ENCODE peak calls at places on chromosomes 7 and 10, in ten cellular contexts. N, P, D, T, S, X, H, L, Z and K are unnamed samples.

GRCh38 chr10:59585046-59585700 is 124.5 kb downstream of the SLC16A9 start:
- DNase-seq in D (no peak), Z (peak), S (no peak), N (no peak), T (peak), H (no peak), L (no peak), X (peak), P (no peak), K (no peak)

GRCh38 chr10:51103818-51104217 is 29.5 kb downstream of the PRKG1 start:
- DNase-seq in T (no peak), N (no peak), D (no peak), X (no peak), P (no peak), L (peak), H (no peak), S (no peak), Z (no peak), K (peak)

GRCh38 chr10:112827091-112827490 is 123.0 kb upstream of the TCF7L2 start:
- DNase-seq in T (no peak), H (no peak), X (no peak), L (no peak), N (no peak), P (no peak), D (no peak), S (no peak), Z (no peak), K (no peak)

GRCh38 chr10:15784662-15785300 is 65.1 kb upstream of the ITGA8 start:
- DNase-seq in N (no peak), H (no peak), S (no peak), T (no peak), P (no peak), L (peak), X (no peak), Z (peak), D (no peak), K (peak)

GRCh38 chr10:129945941-129946760 is 17.9 kb downstream of the EBF3 start:
- DNase-seq in L (peak), T (no peak), D (no peak), S (peak), X (no peak), N (no peak), H (peak), Z (no peak), P (peak), K (no peak)

GRCh38 chr7:151087247-151088018 is 1.2 kb downstream of the AGAP3 start:
- DNase-seq in L (peak), P (peak), T (no peak), Z (peak), H (peak), S (peak), N (peak), D (no peak), X (peak), K (peak)

GRCh38 chr7:90211391-90212148 is at the start of gene STEAP2:
- DNase-seq in S (peak), H (peak), D (peak), X (peak), L (peak), N (peak), P (peak), T (peak), Z (peak), K (peak)

GRCh38 chr10:131226831-131227740 is 84.4 kb downstream of the TCERG1L start:
- DNase-seq in H (no peak), S (no peak), D (no peak), L (no peak), X (no peak), N (no peak), T (no peak), Z (no peak), P (no peak), K (no peak)

GRCh38 chr7:115953554-115954248 is 76.9 kb downstream of the TFEC start:
- DNase-seq in T (peak), H (no peak), P (no peak), D (no peak), N (no peak), S (no peak), X (no peak), Z (no peak), L (no peak), K (no peak)

GRCh38 chr7:138979988-138980574 is 1.1 kb downstream of the KIAA1549 start:
- DNase-seq in N (no peak), T (no peak), S (no peak), L (no peak), H (no peak), X (peak), P (no peak), Z (peak), D (no peak), K (no peak)

GRCh38 chr7:42186181-42186580 is 50.8 kb downstream of the GLI3 start:
- DNase-seq in L (no peak), X (no peak), S (no peak), P (no peak), N (peak), H (no peak), Z (no peak), T (no peak), D (no peak), K (no peak)
- TF ChIP-seq CTCF in L (peak), X (peak), S (peak), P (peak), N (peak), H (no peak), Z (peak), T (peak), D (peak), K (peak)

GRCh38 chr10:63554666-63555065 is 33.5 kb downstream of the REEP3 start:
- DNase-seq in H (no peak), X (peak), P (no peak), Z (peak), D (no peak), N (peak), T (no peak), L (peak), S (no peak), K (peak)
- H3K4me3 ChIP-seq in H (no peak), X (no peak), P (no peak), Z (no peak), D (no peak), N (no peak), T (no peak), L (no peak), S (no peak), K (no peak)

DNA sequence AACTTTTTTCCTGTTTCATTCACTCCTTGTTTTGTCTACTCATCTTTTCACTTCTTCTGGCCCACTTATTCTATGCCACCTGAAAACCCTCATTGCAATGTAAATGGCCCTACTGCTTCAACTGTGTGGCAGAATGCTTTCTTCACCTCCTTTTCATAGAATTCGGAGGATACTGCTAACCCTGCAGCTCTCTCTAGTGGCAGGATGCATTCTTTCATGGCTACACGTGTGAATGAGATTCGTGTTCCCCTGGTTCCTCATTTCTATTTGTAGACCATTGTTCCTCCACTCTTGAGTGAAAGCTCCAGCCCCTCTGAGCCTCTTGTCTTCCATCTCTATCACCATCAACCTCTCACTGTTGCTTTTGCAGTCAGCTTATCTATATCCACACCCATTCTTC is 20.9 kb upstream of the CYP26C1 start:
- DNase-seq in H (no peak), N (peak), X (peak), P (no peak), D (no peak), L (peak), Z (peak), T (no peak), S (no peak), K (peak)
- TF ChIP-seq CTCF in H (no peak), N (peak), X (peak), P (peak), D (peak), L (peak), Z (peak), T (peak), S (peak), K (peak)

GRCh38 chr7:8490391-8490790 is 57.0 kb downstream of the NXPH1 start:
- DNase-seq in N (no peak), S (no peak), L (no peak), H (no peak), Z (no peak), D (no peak), P (no peak), T (no peak), X (no peak), K (no peak)

DNA sequence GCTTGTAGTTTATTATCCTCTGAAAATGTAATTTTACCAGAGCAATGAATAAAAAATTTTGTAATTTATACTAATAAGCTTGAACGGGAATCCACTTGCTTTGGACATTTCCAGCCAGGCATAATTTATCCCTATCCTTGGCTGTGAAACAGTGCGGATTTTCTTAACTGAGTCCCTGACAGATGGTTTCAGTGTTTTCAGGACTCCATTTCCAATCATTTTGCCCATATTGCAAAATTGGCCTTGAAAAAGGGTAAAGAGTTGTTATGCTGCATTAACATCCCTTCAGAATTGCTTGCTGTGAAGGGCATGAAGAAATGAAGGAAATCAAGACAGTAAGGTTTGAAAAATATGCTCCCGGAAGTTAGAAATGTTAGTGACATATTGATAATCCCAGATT is 57.7 kb downstream of the NXPH1 start:
- DNase-seq in X (no peak), D (no peak), S (no peak), P (no peak), H (no peak), Z (no peak), N (no peak), T (no peak), L (no peak), K (no peak)
- H3K4me3 ChIP-seq in X (no peak), D (no peak), S (no peak), P (no peak), H (no peak), Z (no peak), N (no peak), T (no peak), L (no peak), K (no peak)